ENCODE peak calls at places on chromosomes 3 and 15, in seven cellular contexts. One of them, this sample, is unnamed. For H3K36me3, the result is how much of the 10 kb centered on the place peaks cover.

GRCh38 chr15:63598467-63599400 is 1.5 kb downstream of the FBXL22 start:
- DNase-seq in stomach: peak
- DNase-seq in heart left ventricle: no peak
- DNase-seq in IMR-90: no peak
- DNase-seq in breast epithelium: no peak
- DNase-seq in suprapubic skin: peak
- DNase-seq in uterus: peak
- DNase-seq in this sample: no peak

GRCh38 chr3:72977463-72977862 is 19.1 kb upstream of the PPP4R2 start:
- DNase-seq in stomach: no peak
- DNase-seq in heart left ventricle: no peak
- DNase-seq in IMR-90: no peak
- DNase-seq in breast epithelium: no peak
- DNase-seq in suprapubic skin: no peak
- DNase-seq in uterus: no peak
- DNase-seq in this sample: no peak

GRCh38 chr3:140062461-140062860 is 127.5 kb downstream of the CLSTN2 start:
- DNase-seq in stomach: no peak
- DNase-seq in heart left ventricle: no peak
- DNase-seq in IMR-90: no peak
- DNase-seq in breast epithelium: no peak
- DNase-seq in suprapubic skin: no peak
- DNase-seq in uterus: no peak
- DNase-seq in this sample: no peak

GRCh38 chr3:187783098-187783497 is 37.8 kb upstream of the BCL6 start:
- DNase-seq in stomach: peak
- DNase-seq in heart left ventricle: peak
- DNase-seq in IMR-90: peak
- DNase-seq in breast epithelium: peak
- DNase-seq in suprapubic skin: no peak
- DNase-seq in uterus: no peak
- DNase-seq in this sample: no peak

GRCh38 chr3:39011191-39011736 is 40.5 kb downstream of the SCN11A start:
- DNase-seq in stomach: no peak
- DNase-seq in heart left ventricle: no peak
- DNase-seq in IMR-90: no peak
- DNase-seq in breast epithelium: no peak
- DNase-seq in suprapubic skin: no peak
- DNase-seq in uterus: no peak
- DNase-seq in this sample: no peak

GRCh38 chr3:192068464-192069254 is 607.7 kb downstream of the PYDC2 start:
- DNase-seq in stomach: no peak
- DNase-seq in heart left ventricle: no peak
- DNase-seq in IMR-90: no peak
- DNase-seq in breast epithelium: no peak
- DNase-seq in suprapubic skin: no peak
- DNase-seq in uterus: no peak
- DNase-seq in this sample: no peak

GRCh38 chr3:113516115-113516505 is 1.2 kb upstream of the SPICE1 start:
- DNase-seq in stomach: no peak
- DNase-seq in heart left ventricle: no peak
- DNase-seq in IMR-90: no peak
- DNase-seq in breast epithelium: no peak
- DNase-seq in suprapubic skin: no peak
- DNase-seq in uterus: no peak
- DNase-seq in this sample: no peak

GRCh38 chr3:66312039-66312438 is 91.2 kb downstream of the SLC25A26 start:
- DNase-seq in stomach: no peak
- DNase-seq in heart left ventricle: no peak
- DNase-seq in IMR-90: no peak
- DNase-seq in breast epithelium: no peak
- DNase-seq in suprapubic skin: no peak
- DNase-seq in uterus: no peak
- DNase-seq in this sample: no peak

GRCh38 chr3:36455406-36455805 is 75.1 kb downstream of the STAC start:
- DNase-seq in stomach: no peak
- DNase-seq in heart left ventricle: no peak
- DNase-seq in IMR-90: no peak
- DNase-seq in breast epithelium: no peak
- DNase-seq in suprapubic skin: no peak
- DNase-seq in uterus: no peak
- DNase-seq in this sample: no peak

GRCh38 chr3:46186856-46187700 is 21.0 kb downstream of the CCR1 start:
- DNase-seq in stomach: no peak
- DNase-seq in heart left ventricle: no peak
- DNase-seq in IMR-90: no peak
- DNase-seq in breast epithelium: no peak
- DNase-seq in suprapubic skin: no peak
- DNase-seq in uterus: no peak
- DNase-seq in this sample: no peak

GRCh38 chr3:53187430-53187829 is 26.4 kb downstream of the PRKCD start:
- DNase-seq in stomach: no peak
- DNase-seq in heart left ventricle: no peak
- DNase-seq in IMR-90: peak
- DNase-seq in breast epithelium: no peak
- DNase-seq in suprapubic skin: no peak
- DNase-seq in uterus: no peak
- DNase-seq in this sample: no peak

GRCh38 chr3:53188720-53189119 is 27.7 kb downstream of the PRKCD start:
- DNase-seq in stomach: no peak
- DNase-seq in heart left ventricle: no peak
- DNase-seq in IMR-90: no peak
- DNase-seq in breast epithelium: no peak
- DNase-seq in suprapubic skin: no peak
- DNase-seq in uterus: no peak
- DNase-seq in this sample: no peak

GRCh38 chr3:53186726-53187125 is 25.7 kb downstream of the PRKCD start:
- DNase-seq in stomach: no peak
- DNase-seq in heart left ventricle: no peak
- DNase-seq in IMR-90: no peak
- DNase-seq in breast epithelium: no peak
- DNase-seq in suprapubic skin: no peak
- DNase-seq in uterus: no peak
- DNase-seq in this sample: no peak

GRCh38 chr3:53190659-53191058 is 29.6 kb downstream of the PRKCD start:
- DNase-seq in stomach: no peak
- DNase-seq in heart left ventricle: no peak
- DNase-seq in IMR-90: no peak
- DNase-seq in breast epithelium: no peak
- DNase-seq in suprapubic skin: no peak
- DNase-seq in uterus: no peak
- DNase-seq in this sample: no peak

GRCh38 chr3:53189276-53189675 is 28.3 kb downstream of the PRKCD start:
- DNase-seq in stomach: no peak
- DNase-seq in heart left ventricle: no peak
- DNase-seq in IMR-90: no peak
- DNase-seq in breast epithelium: no peak
- DNase-seq in suprapubic skin: no peak
- DNase-seq in uterus: no peak
- DNase-seq in this sample: no peak
- H3K36me3 ChIP-seq in stomach: half or more
- H3K36me3 ChIP-seq in heart left ventricle: under half
- H3K36me3 ChIP-seq in IMR-90: under half
- H3K36me3 ChIP-seq in breast epithelium: under half
- H3K36me3 ChIP-seq in suprapubic skin: half or more
- H3K36me3 ChIP-seq in uterus: under half
- H3K36me3 ChIP-seq in this sample: half or more

GRCh38 chr15:44532689-44533088 is 4.3 kb upstream of the EIF3J start:
- DNase-seq in stomach: no peak
- DNase-seq in heart left ventricle: no peak
- DNase-seq in IMR-90: no peak
- DNase-seq in breast epithelium: no peak
- DNase-seq in suprapubic skin: no peak
- DNase-seq in uterus: no peak
- DNase-seq in this sample: no peak

GRCh38 chr15:44527241-44527640 is 9.7 kb upstream of the EIF3J start:
- DNase-seq in stomach: no peak
- DNase-seq in heart left ventricle: no peak
- DNase-seq in IMR-90: no peak
- DNase-seq in breast epithelium: no peak
- DNase-seq in suprapubic skin: no peak
- DNase-seq in uterus: no peak
- DNase-seq in this sample: no peak

GRCh38 chr15:44530653-44531052 is 6.3 kb upstream of the EIF3J start:
- DNase-seq in stomach: no peak
- DNase-seq in heart left ventricle: no peak
- DNase-seq in IMR-90: peak
- DNase-seq in breast epithelium: no peak
- DNase-seq in suprapubic skin: no peak
- DNase-seq in uterus: no peak
- DNase-seq in this sample: no peak

GRCh38 chr15:44535092-44535491 is 1.9 kb upstream of the EIF3J start:
- DNase-seq in stomach: no peak
- DNase-seq in heart left ventricle: no peak
- DNase-seq in IMR-90: no peak
- DNase-seq in breast epithelium: no peak
- DNase-seq in suprapubic skin: no peak
- DNase-seq in uterus: no peak
- DNase-seq in this sample: no peak

GRCh38 chr15:44529864-44530604 is 6.9 kb upstream of the EIF3J start:
- DNase-seq in stomach: no peak
- DNase-seq in heart left ventricle: no peak
- DNase-seq in IMR-90: no peak
- DNase-seq in breast epithelium: no peak
- DNase-seq in suprapubic skin: no peak
- DNase-seq in uterus: no peak
- DNase-seq in this sample: no peak
- TF ChIP-seq POLR2A in stomach: no peak
- TF ChIP-seq POLR2A in heart left ventricle: no peak
- TF ChIP-seq POLR2A in IMR-90: no peak
- TF ChIP-seq POLR2A in breast epithelium: no peak
- TF ChIP-seq POLR2A in suprapubic skin: no peak
- TF ChIP-seq POLR2A in uterus: no peak
- TF ChIP-seq POLR2A in this sample: no peak

GRCh38 chr3:51712963-51713362 is 6.1 kb downstream of the GRM2 start:
- DNase-seq in stomach: no peak
- DNase-seq in heart left ventricle: no peak
- DNase-seq in IMR-90: no peak
- DNase-seq in breast epithelium: no peak
- DNase-seq in suprapubic skin: no peak
- DNase-seq in uterus: no peak
- DNase-seq in this sample: no peak
- TF ChIP-seq CTCF in stomach: no peak
- TF ChIP-seq CTCF in heart left ventricle: no peak
- TF ChIP-seq CTCF in IMR-90: no peak
- TF ChIP-seq CTCF in breast epithelium: no peak
- TF ChIP-seq CTCF in suprapubic skin: no peak
- TF ChIP-seq CTCF in uterus: no peak
- TF ChIP-seq CTCF in this sample: no peak

DNA sequence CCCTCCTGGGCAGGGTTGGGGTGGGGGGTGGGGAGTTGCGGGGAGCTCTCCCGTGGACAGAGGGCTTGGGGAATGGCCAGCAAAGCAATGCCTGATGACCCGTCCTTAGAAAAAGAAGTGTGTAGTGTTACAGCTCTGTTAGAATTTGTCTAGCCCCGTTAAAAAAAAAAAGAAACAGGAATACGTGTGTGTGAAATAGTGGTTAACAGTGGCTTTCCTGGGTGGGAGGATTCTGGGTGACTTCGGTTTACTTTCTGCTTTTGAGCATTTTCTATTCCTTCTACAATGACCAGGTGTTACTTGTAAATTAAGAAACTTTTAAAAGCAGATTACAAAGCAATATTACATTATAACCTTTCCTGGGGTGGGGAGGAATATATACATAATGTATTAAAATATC is 25.0 kb downstream of the H1-8 start:
- DNase-seq in stomach: no peak
- DNase-seq in heart left ventricle: no peak
- DNase-seq in IMR-90: no peak
- DNase-seq in breast epithelium: no peak
- DNase-seq in suprapubic skin: no peak
- DNase-seq in uterus: no peak
- DNase-seq in this sample: no peak
- H3K36me3 ChIP-seq in stomach: half or more
- H3K36me3 ChIP-seq in heart left ventricle: half or more
- H3K36me3 ChIP-seq in IMR-90: under half
- H3K36me3 ChIP-seq in breast epithelium: under half
- H3K36me3 ChIP-seq in suprapubic skin: half or more
- H3K36me3 ChIP-seq in uterus: under half
- H3K36me3 ChIP-seq in this sample: under half